ENCODE peak calls at places on chromosomes 13 and 19, in four cellular contexts. O is IMR-90, D is K562, F is endothelial cell of umbilical vein. G is an unnamed sample.

GRCh38 chr13:65093352-65093751 is 2136.8 kb downstream of the PCDH9 start:
- DNase-seq in O (no peak), F (no peak), D (no peak), G (no peak)

GRCh38 chr19:47719047-47719885 is 6.0 kb downstream of the EHD2 start:
- DNase-seq in D (no peak), F (peak; percentile 70), O (peak; percentile 99), G (peak; percentile 92)

GRCh38 chr13:39712626-39713025 is 57.2 kb downstream of the COG6 start:
- DNase-seq in F (no peak), O (no peak), D (no peak), G (peak; percentile 58)

GRCh38 chr19:54383330-54383729 is 18.6 kb upstream of the LAIR1 start:
- DNase-seq in F (no peak), O (no peak), D (no peak), G (no peak)

GRCh38 chr13:104140557-104140956 is 1074.3 kb upstream of the SLC10A2 start:
- DNase-seq in D (no peak), F (peak; percentile 18), O (no peak), G (no peak)

GRCh38 chr19:15550847-15551182 is 42.5 kb downstream of the CYP4F22 start:
- DNase-seq in O (no peak), D (no peak), F (no peak), G (no peak)

GRCh38 chr19:19402656-19403372 is 2.7 kb upstream of the GATAD2A start:
- DNase-seq in O (no peak), F (no peak), D (no peak), G (no peak)

GRCh38 chr13:79799049-79799448 is 318.1 kb downstream of the NDFIP2 start:
- DNase-seq in O (no peak), D (no peak), F (no peak), G (no peak)

GRCh38 chr13:98285317-98285716 is 108.2 kb upstream of the RNF113B start:
- DNase-seq in O (peak; percentile 49), F (no peak), D (no peak), G (no peak)

GRCh38 chr19:1445932-1446712 is 3.8 kb upstream of the APC2 start:
- DNase-seq in O (no peak), D (peak; percentile 95), F (no peak), G (no peak)

GRCh38 chr13:61600360-61601033 is 184.8 kb upstream of the PCDH20 start:
- DNase-seq in F (no peak), D (no peak), O (no peak), G (no peak)

GRCh38 chr19:4328243-4328990 is 10.2 kb downstream of the STAP2 start:
- DNase-seq in F (peak; percentile 82), O (peak; percentile 74), D (peak; percentile 97), G (peak; percentile 26)

GRCh38 chr13:59651479-59651878 is 512.2 kb downstream of the DIAPH3 start:
- DNase-seq in O (no peak), D (no peak), F (no peak), G (no peak)

GRCh38 chr19:53824134-53824611 is at the start of gene NLRP12:
- DNase-seq in F (no peak), O (no peak), D (no peak), G (no peak)

GRCh38 chr19:3039125-3039524 is 10.0 kb upstream of the TLE2 start:
- DNase-seq in F (no peak), O (no peak), D (no peak), G (no peak)

GRCh38 chr19:3041756-3042517 is 12.9 kb upstream of the TLE2 start:
- DNase-seq in O (no peak), F (no peak), D (peak; percentile 56), G (no peak)

GRCh38 chr19:3041302-3041701 is 12.2 kb upstream of the TLE2 start:
- DNase-seq in O (no peak), F (no peak), D (no peak), G (no peak)

GRCh38 chr19:3038214-3038613 is 9.1 kb upstream of the TLE2 start:
- DNase-seq in F (no peak), O (no peak), D (no peak), G (no peak)

DNA sequence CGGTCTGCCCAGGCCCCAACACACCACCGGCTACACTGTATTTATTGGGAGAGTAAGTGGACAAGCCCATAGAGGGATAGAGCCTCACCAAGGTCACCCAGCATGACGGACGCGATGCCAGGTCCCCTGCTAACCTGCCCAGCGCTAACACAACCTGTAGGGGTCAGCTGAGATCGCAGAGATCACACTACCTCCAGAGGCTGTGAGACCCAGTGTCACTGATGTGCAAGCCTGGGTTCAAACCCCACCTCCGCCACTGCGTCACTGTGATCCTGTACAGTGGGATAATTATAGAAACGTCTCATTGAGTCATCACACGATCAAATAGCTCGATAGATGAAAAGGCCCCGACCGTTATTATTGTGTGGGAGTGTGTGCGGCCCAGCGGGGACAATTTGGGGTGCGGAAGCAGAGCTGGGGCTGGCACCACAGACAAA is 10.6 kb upstream of the TLE2 start:
- DNase-seq in O (no peak), D (no peak), F (no peak), G (no peak)
- H3K9me1 ChIP-seq in O (no peaks in the 10 kb centered on the region), D (no peaks in the 10 kb centered on the region), F (no peaks in the 10 kb centered on the region), G (no peaks in the 10 kb centered on the region)

GRCh38 chr13:101155920-101156319 is 260.4 kb downstream of the NALCN start:
- DNase-seq in F (no peak), O (no peak), D (no peak), G (no peak)
- TF ChIP-seq CTCF in F (peak; percentile 40), O (peak; percentile 29), D (no peak), G (no peak)

DNA sequence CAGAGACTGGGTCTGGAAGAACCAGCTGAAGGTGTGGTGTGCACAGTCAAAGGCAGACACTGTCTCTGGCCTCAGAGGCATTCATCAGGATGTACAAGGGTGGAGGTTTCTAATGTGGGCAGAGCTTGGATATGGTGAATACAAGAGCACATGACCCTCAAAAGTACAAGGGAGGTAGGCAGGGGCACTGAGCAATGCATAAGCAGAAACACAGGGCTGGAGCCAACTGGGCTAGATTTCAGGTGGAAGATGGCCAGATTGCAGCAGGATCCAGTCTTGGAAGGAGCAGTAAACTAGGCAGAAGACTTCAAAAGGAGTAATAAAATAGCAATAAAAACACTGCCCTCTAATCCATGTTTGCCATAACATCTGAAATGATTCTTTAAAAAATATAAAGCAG is 417.1 kb downstream of the OLFM4 start:
- DNase-seq in F (no peak), O (no peak), D (no peak), G (no peak)
- H3K9me1 ChIP-seq in F (no peaks in the 10 kb centered on the region), O (no peaks in the 10 kb centered on the region), D (no peaks in the 10 kb centered on the region), G (no peaks in the 10 kb centered on the region)

GRCh38 chr13:110713981-110714797 is 689 bp downstream of the ING1 start:
- DNase-seq in F (peak; percentile 47), O (peak; percentile 32), D (peak; percentile 12), G (no peak)
- TF ChIP-seq CTCF in F (no peak), O (no peak), D (peak; percentile 2), G (peak; percentile 27)

GRCh38 chr19:34678085-34678412 is 571 bp downstream of the ZNF302 start:
- DNase-seq in O (no peak), F (no peak), D (no peak), G (no peak)

GRCh38 chr19:34676697-34677385 is at the start of gene SCGB2B2:
- DNase-seq in F (no peak), O (no peak), D (no peak), G (no peak)

GRCh38 chr19:34675250-34675649 is 1.7 kb downstream of the SCGB2B2 start:
- DNase-seq in F (no peak), O (no peak), D (no peak), G (no peak)

GRCh38 chr19:34677386-34678084 is at the start of gene ZNF302:
- DNase-seq in F (peak; percentile 99), O (peak; percentile 96), D (peak; percentile 19), G (peak; percentile 50)

GRCh38 chr19:34675919-34676318 is 1.0 kb downstream of the SCGB2B2 start:
- DNase-seq in O (no peak), F (no peak), D (no peak), G (no peak)
- H3K9me1 ChIP-seq in O (peaks cover 6% of the 10 kb centered on the region), F (no peaks in the 10 kb centered on the region), D (no peaks in the 10 kb centered on the region), G (no peaks in the 10 kb centered on the region)